ENCODE peak calls at places on chromosomes 2 and 18, in seven cellular contexts. B is body of pancreas, K is ovary, J is spleen, T is GM12891, V is gastrocnemius medialis, H is stomach. U is an unnamed sample.

GRCh38 chr2:85761946-85762345 is 8.2 kb downstream of the ATOH8 start:
- DNase-seq in T (no peak), H (no peak), V (no peak), K (no peak), B (no peak), J (no peak), U (no peak)

GRCh38 chr2:205705511-205706397 is 23.5 kb downstream of the NRP2 start:
- DNase-seq in V (no peak), B (no peak), K (no peak), T (no peak), H (no peak), J (no peak), U (no peak)

GRCh38 chr2:239903210-239903609 is 121.9 kb downstream of the NDUFA10 start:
- DNase-seq in J (no peak), V (no peak), H (no peak), B (no peak), K (no peak), T (no peak), U (no peak)

GRCh38 chr18:14074187-14074586 is 58.0 kb downstream of the ZNF519 start:
- DNase-seq in J (no peak), V (no peak), K (no peak), B (no peak), T (no peak), H (no peak), U (no peak)

GRCh38 chr2:206408323-206409320 is 34.7 kb upstream of the ADAM23 start:
- DNase-seq in V (no peak), H (no peak), J (no peak), K (no peak), B (no peak), T (no peak), U (no peak)

GRCh38 chr2:127526940-127527804 is 883 bp upstream of the IWS1 start:
- DNase-seq in H (no peak), B (no peak), T (no peak), K (no peak), V (no peak), J (no peak), U (no peak)

GRCh38 chr18:45722899-45723298 is 1.1 kb upstream of the SLC14A1 start:
- DNase-seq in T (peak; percentile 60), K (no peak), V (peak; percentile 25), H (peak; percentile 88), B (peak; percentile 79), J (peak; percentile 92), U (peak; percentile 79)

GRCh38 chr18:25134858-25135257 is 217.1 kb downstream of the ZNF521 start:
- DNase-seq in K (no peak), J (no peak), B (no peak), T (no peak), V (no peak), H (no peak), U (no peak)

GRCh38 chr2:238974061-238974460 is 126.2 kb downstream of the TWIST2 start:
- DNase-seq in V (no peak), K (no peak), T (no peak), J (no peak), B (no peak), H (no peak), U (no peak)

GRCh38 chr2:78999410-78999809 is 26.1 kb upstream of the REG3G start:
- DNase-seq in T (no peak), V (no peak), B (no peak), H (no peak), K (no peak), J (no peak), U (no peak)

GRCh38 chr2:47686018-47686417 is 96.9 kb upstream of the MSH6 start:
- DNase-seq in K (no peak), V (no peak), J (no peak), T (no peak), B (no peak), H (no peak), U (no peak)

GRCh38 chr18:2303517-2304238 is 267.6 kb downstream of the METTL4 start:
- DNase-seq in V (no peak), H (no peak), B (no peak), T (no peak), J (no peak), K (no peak), U (no peak)

DNA sequence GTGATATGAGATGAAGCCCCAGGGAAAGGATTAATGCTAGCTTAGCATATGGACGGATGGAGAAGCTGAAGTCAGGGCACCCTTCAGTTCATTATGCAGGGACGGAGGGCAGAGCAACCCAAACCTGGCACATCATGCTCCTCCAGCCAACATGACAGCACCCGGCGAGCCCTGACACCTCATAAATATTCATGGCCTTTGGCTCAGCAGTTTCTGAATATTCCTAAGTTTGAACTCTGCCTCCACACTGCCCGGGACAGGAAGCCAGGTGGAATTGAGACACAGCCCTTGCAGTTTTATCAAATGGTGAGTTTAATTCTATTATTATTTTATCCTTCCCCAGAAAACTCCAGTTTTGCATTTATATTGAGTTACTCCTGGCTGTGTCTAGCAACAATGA is 87.3 kb upstream of the SH3BP4 start:
- DNase-seq in J (no peak), K (no peak), B (no peak), V (no peak), H (no peak), T (no peak), U (no peak)
- TF ChIP-seq POLR2A in J (no peak), K (no peak), B (no peak), V (no peak), H (no peak), T (no peak), U (no peak)

GRCh38 chr18:10463741-10464140 is 9.3 kb downstream of the APCDD1 start:
- DNase-seq in V (no peak), J (no peak), K (no peak), B (no peak), H (no peak), T (no peak), U (no peak)

GRCh38 chr18:10461989-10462388 is 7.6 kb downstream of the APCDD1 start:
- DNase-seq in B (no peak), T (no peak), K (no peak), J (no peak), V (no peak), H (no peak), U (no peak)

GRCh38 chr18:10460414-10461018 is 6.1 kb downstream of the APCDD1 start:
- DNase-seq in H (no peak), K (no peak), T (no peak), J (no peak), B (no peak), V (no peak), U (no peak)

GRCh38 chr18:10463096-10463495 is 8.7 kb downstream of the APCDD1 start:
- DNase-seq in H (no peak), T (no peak), V (no peak), J (no peak), K (no peak), B (no peak), U (no peak)

DNA sequence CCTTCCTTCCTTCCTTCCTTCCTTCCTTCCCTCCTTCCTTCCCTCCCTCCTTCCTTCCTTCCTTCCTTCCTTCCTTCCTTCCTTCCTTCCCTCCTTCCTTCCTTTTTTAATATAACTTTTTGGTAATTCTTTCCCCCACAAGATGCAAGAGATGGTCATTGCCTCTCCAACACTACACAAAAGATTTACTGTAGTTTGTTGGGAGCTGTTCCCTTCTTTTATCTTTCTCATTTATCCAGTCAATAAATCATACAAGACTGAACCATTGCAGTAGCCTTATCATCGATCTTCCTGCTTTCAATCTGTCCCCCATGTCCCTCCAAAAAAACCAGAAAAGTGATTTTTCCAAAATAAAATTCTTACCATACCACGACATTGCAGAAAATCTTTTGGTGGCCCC is 8.2 kb downstream of the APCDD1 start:
- DNase-seq in V (no peak), T (no peak), B (no peak), H (no peak), J (no peak), K (no peak), U (no peak)
- TF ChIP-seq POLR2A in V (no peak), T (no peak), B (no peak), H (no peak), J (no peak), K (no peak), U (no peak)

GRCh38 chr2:189522435-189523151 is 58.0 kb downstream of the SLC40A1 start:
- DNase-seq in V (no peak), T (no peak), H (no peak), K (no peak), B (peak; percentile 21), J (no peak), U (no peak)
- TF ChIP-seq POLR2A in V (no peak), T (no peak), H (no peak), K (no peak), B (no peak), J (no peak), U (no peak)

GRCh38 chr2:44902178-44902577 is 39.3 kb upstream of the SIX3 start:
- DNase-seq in B (no peak), K (no peak), T (no peak), H (no peak), V (no peak), J (no peak), U (no peak)
- TF ChIP-seq POLR2A in B (no peak), K (no peak), T (no peak), H (no peak), V (no peak), J (no peak), U (no peak)

DNA sequence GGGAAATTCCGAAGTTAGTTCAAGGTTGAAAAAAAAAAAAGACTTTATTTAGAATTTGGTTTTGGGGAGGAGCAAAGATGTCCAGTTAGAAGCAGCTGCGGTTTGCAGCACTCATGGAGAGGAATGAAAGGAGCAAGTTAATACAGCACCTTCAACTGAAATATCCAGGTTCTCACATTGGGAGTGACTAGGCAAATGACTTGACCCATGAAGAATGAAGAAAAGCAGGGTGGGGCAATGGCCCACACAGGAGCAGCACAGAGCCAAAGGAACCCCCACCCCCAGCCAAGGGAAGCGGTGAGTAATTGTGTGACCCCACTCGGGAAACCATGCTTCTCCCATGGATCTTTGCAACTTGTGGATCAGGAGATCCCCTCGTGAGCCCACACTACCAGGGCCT is 32.8 kb downstream of the ZNF892 start:
- DNase-seq in K (no peak), V (no peak), B (no peak), T (no peak), H (no peak), J (no peak), U (no peak)
- TF ChIP-seq POLR2A in K (no peak), V (no peak), B (no peak), T (no peak), H (no peak), J (no peak), U (no peak)

DNA sequence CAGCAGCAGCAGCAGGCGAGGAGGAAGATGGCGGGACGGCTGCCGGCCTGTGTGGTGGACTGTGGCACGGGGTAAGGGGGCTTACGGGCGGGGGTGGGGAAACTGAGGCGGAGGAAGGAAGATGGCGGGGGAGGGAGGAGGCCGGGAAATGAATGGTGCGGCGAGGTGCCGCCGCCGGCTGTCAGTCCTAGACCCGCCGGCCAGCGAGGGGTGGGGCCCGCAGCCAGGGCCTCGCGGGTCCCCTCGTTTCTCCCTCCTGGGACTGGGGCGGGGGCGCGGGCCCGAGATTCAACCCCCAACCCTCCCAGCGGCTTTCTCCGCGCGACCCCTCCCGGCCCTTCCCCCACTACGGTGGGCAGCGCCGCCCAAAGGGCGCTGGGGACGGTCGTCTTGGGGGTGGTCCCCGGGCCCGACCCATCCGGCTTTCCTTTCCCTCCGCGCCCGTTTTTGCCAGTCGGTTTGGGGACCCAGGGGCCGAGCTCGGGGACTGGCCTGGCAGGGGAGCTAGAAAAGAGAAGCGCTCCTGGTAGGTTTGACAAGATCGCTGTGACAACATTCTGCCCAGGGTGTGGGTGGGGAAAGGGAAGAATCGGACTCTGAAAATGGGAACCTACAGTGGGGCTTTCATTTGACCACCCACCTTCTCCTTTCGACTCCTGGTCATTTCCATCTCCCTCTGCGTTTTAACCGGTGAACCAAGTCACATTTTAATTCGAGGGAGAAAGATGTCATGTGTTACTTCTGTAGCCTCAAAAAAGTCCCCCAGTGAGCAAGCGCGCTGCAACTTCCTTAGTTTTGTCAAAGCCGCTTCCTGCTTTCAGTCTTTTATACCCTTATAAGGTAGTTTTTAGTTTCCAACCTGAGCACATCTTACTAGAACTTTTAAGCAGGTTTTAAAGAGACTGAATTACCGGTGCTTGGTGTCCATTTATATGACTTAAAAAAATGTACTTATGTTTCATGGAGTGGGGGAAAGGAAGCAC is 655 bp downstream of the ACTR3 start:
- DNase-seq in H (peak; percentile 59), V (peak; percentile 55), B (peak; percentile 52), J (peak; percentile 93), K (peak; percentile 65), T (no peak), U (peak; percentile 79)
- TF ChIP-seq POLR2A in H (no peak), V (peak; percentile 58), B (no peak), J (no peak), K (no peak), T (peak; percentile 89), U (no peak)